ENCODE peak calls at places on chromosome 13, in eight cellular contexts. E, T, P, D, M, L, V and I are unnamed samples.

GRCh38 chr13:66210677-66211076 is 1019.5 kb downstream of the PCDH9 start:
- DNase-seq in L (peak), P (no peak), E (no peak), D (no peak), T (no peak), V (no peak), M (peak), I (no peak)

GRCh38 chr13:42707596-42707995 is 73.8 kb upstream of the FAM216B start:
- DNase-seq in T (no peak), L (peak), P (no peak), M (no peak), D (no peak), V (no peak), E (no peak), I (no peak)

GRCh38 chr13:63436288-63436687 is 2020.6 kb upstream of the PCDH20 start:
- DNase-seq in E (no peak), M (no peak), T (no peak), V (no peak), D (no peak), L (no peak), P (no peak), I (no peak)

GRCh38 chr13:41007359-41008118 is 11.6 kb downstream of the ELF1 start:
- DNase-seq in L (no peak), E (no peak), M (no peak), V (no peak), D (no peak), T (no peak), P (no peak), I (no peak)

GRCh38 chr13:30429721-30430694 is 7.7 kb downstream of the UBE2L5 start:
- DNase-seq in E (no peak), M (peak), D (peak), T (no peak), V (no peak), L (peak), P (no peak), I (no peak)

GRCh38 chr13:72565893-72566292 is 161.5 kb downstream of the MZT1 start:
- DNase-seq in D (no peak), E (no peak), V (no peak), T (no peak), M (no peak), L (peak), P (no peak), I (no peak)

GRCh38 chr13:24626449-24626848 is 53.8 kb upstream of the ATP12A start:
- DNase-seq in L (no peak), P (peak), D (no peak), E (no peak), M (no peak), T (no peak), V (no peak), I (no peak)

GRCh38 chr13:50531917-50532899 is 311.3 kb downstream of the DLEU7 start:
- DNase-seq in T (no peak), E (no peak), V (no peak), D (no peak), P (no peak), L (peak), M (no peak), I (no peak)

GRCh38 chr13:98050041-98050466 is 92.8 kb upstream of the FARP1 start:
- DNase-seq in E (no peak), M (no peak), P (no peak), T (no peak), V (no peak), L (no peak), D (no peak), I (no peak)

GRCh38 chr13:105464249-105464648 is 1071.2 kb downstream of the EFNB2 start:
- DNase-seq in D (no peak), M (no peak), V (no peak), T (no peak), E (no peak), L (no peak), P (no peak), I (no peak)

GRCh38 chr13:49594576-49594975 is 9.2 kb upstream of the RCBTB1 start:
- DNase-seq in T (no peak), V (no peak), E (no peak), M (no peak), D (no peak), L (no peak), P (no peak), I (no peak)

GRCh38 chr13:26051231-26052135 is at the start of gene SHISA2:
- DNase-seq in M (no peak), E (no peak), L (peak), T (no peak), V (peak), D (no peak), P (no peak), I (no peak)

GRCh38 chr13:44191103-44191502 is 182.5 kb upstream of the SERP2 start:
- DNase-seq in T (no peak), D (no peak), E (no peak), L (no peak), V (no peak), P (no peak), M (no peak), I (no peak)

GRCh38 chr13:93146584-93147292 is 79.9 kb upstream of the GPC6 start:
- DNase-seq in M (peak), L (peak), V (no peak), D (no peak), P (no peak), T (no peak), E (no peak), I (no peak)

GRCh38 chr13:48851707-48852106 is 124.0 kb upstream of the FNDC3A start:
- DNase-seq in D (no peak), M (no peak), E (no peak), L (no peak), P (no peak), V (no peak), T (no peak), I (no peak)

GRCh38 chr13:28324181-28324789 is 170.6 kb downstream of the FLT1 start:
- DNase-seq in E (no peak), M (peak), L (peak), D (no peak), V (peak), T (no peak), P (peak), I (no peak)

GRCh38 chr13:27053902-27054595 is 117.6 kb downstream of the USP12 start:
- DNase-seq in T (no peak), L (peak), D (no peak), M (peak), E (no peak), P (no peak), V (no peak), I (no peak)

GRCh38 chr13:105817011-105817410 is 718.5 kb downstream of the EFNB2 start:
- DNase-seq in P (no peak), E (no peak), L (no peak), M (no peak), T (no peak), V (no peak), D (no peak), I (no peak)